ENCODE peak calls at places on chromosomes 7 and 10, in seven cellular contexts. R is ovary; P is HCT116; W is Panc1; D is tibial nerve; Y is keratinocyte; H is CD8-positive, alpha-beta T cell. X is an unnamed sample.

GRCh38 chr7:112422842-112423496 is 27.3 kb upstream of the IFRD1 start:
- DNase-seq in H (no peak), R (peak), W (no peak), Y (peak), P (peak), D (peak), X (peak)

GRCh38 chr10:78977761-78978305 is 90.9 kb upstream of the ZMIZ1 start:
- DNase-seq in W (no peak), H (no peak), P (no peak), Y (no peak), R (peak), D (peak), X (no peak)

GRCh38 chr7:92698237-92698841 is 108.1 kb upstream of the FAM133B start:
- DNase-seq in Y (no peak), P (peak), D (peak), H (no peak), R (peak), W (peak), X (peak)

GRCh38 chr10:122152544-122152943 is 118.6 kb upstream of the BTBD16 start:
- DNase-seq in H (no peak), Y (no peak), P (no peak), D (peak), R (no peak), W (no peak), X (no peak)

GRCh38 chr10:16436758-16437539 is at the start of gene PTER:
- DNase-seq in Y (peak), H (peak), D (peak), W (peak), P (peak), R (peak), X (peak)

GRCh38 chr7:4835398-4836205 is 26.2 kb downstream of the PAPOLB start:
- DNase-seq in H (no peak), D (no peak), W (no peak), P (no peak), R (no peak), Y (no peak), X (no peak)

GRCh38 chr10:119495061-119495505 is 47.4 kb downstream of the RGS10 start:
- DNase-seq in P (no peak), Y (no peak), W (no peak), D (no peak), R (no peak), H (no peak), X (no peak)

GRCh38 chr10:3889961-3890522 is 105.0 kb upstream of the KLF6 start:
- DNase-seq in W (no peak), H (no peak), R (no peak), D (no peak), Y (no peak), P (peak), X (no peak)

GRCh38 chr7:47833211-47833610 is 115.1 kb downstream of the PKD1L1 start:
- DNase-seq in W (no peak), D (no peak), P (no peak), Y (no peak), H (no peak), R (no peak), X (no peak)

GRCh38 chr10:133279961-133280283 is 3.3 kb upstream of the ADAM8 start:
- DNase-seq in D (no peak), P (no peak), H (no peak), R (no peak), W (no peak), Y (no peak), X (no peak)

GRCh38 chr10:116186273-116186672 is 86.7 kb downstream of the GFRA1 start:
- DNase-seq in D (no peak), Y (no peak), W (no peak), H (no peak), R (no peak), P (no peak), X (no peak)

GRCh38 chr7:5286933-5287332 is 4.2 kb downstream of the SLC29A4 start:
- DNase-seq in P (no peak), H (no peak), W (no peak), R (no peak), Y (no peak), D (no peak), X (no peak)

GRCh38 chr10:95291634-95292039 is 834 bp upstream of the PDLIM1 start:
- DNase-seq in D (no peak), H (no peak), Y (no peak), P (no peak), W (no peak), R (no peak), X (no peak)

GRCh38 chr7:114864278-114864677 is 57.6 kb upstream of the MDFIC start:
- DNase-seq in P (no peak), D (no peak), H (no peak), W (no peak), Y (no peak), R (no peak), X (no peak)

GRCh38 chr7:52586704-52587103 is 448.7 kb upstream of the POM121L12 start:
- DNase-seq in H (no peak), D (no peak), Y (no peak), R (no peak), W (no peak), P (no peak), X (no peak)

GRCh38 chr7:14598978-14599377 is 303.6 kb downstream of the DGKB start:
- DNase-seq in P (no peak), R (no peak), H (no peak), D (no peak), Y (no peak), W (no peak), X (no peak)

GRCh38 chr10:101840741-101841453 is 2.7 kb downstream of the KCNIP2 start:
- DNase-seq in P (peak), W (no peak), Y (no peak), H (peak), R (peak), D (peak), X (peak)

GRCh38 chr10:101845903-101846302 is 2.3 kb upstream of the KCNIP2 start:
- DNase-seq in Y (no peak), R (no peak), P (no peak), W (no peak), H (no peak), D (no peak), X (no peak)

GRCh38 chr10:101841826-101842225 is 1.8 kb downstream of the KCNIP2 start:
- DNase-seq in D (no peak), P (no peak), R (no peak), H (no peak), W (no peak), Y (no peak), X (peak)

GRCh38 chr10:101840102-101840684 is 3.4 kb downstream of the KCNIP2 start:
- DNase-seq in P (no peak), Y (no peak), D (no peak), H (no peak), W (no peak), R (no peak), X (no peak)

DNA sequence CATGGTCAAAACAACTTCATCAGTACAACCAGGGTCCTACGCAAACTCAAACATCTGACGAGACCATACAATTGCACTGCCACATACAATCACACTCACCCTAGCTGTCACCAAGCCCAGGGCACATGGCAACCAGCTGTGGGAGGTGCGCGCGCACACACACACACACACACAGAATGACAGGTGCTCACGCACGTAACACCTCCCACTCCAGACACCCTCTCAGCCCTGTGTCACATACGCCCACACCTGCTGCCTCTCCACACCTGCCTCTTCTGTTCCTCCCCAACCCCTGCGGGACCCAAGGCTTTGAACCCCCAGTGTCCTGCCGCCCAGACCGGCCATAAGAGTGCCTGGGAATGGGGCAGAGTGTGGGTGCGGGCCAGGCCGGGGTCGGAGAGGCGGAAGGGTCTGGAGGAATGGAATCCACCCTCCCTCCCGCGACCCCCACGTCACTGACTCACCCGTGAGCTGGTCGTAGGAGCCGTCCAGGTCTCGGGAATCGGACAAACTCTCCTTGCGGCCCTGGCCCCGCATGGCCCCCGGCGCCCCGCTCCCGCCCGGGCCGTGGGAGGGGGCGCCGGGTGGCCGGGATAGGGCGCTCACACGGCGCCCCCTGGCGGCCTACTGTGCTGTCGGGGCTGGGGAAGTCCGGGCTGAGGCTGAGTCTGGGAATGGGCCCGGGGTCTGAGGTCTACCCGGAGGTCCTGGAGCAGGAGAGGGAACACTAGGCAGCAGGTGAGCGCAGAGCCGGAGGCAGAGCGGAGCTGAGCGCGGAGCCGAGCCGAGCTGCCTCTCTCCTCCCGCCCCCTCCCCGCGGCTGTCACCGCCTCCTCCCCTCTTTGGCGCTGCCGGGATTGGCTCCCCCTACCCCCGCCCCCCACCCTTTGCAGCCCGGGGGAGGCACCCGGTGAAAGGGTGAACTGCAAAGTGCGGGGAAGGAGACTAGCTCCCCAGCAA is at the start of gene KCNIP2:
- DNase-seq in R (no peak), D (no peak), Y (no peak), W (no peak), H (peak), P (no peak), X (peak)
- TF ChIP-seq CTCF in R (no peak), D (peak), Y (peak), W (no peak), H (peak), P (no peak), X (peak)

GRCh38 chr7:41886906-41887311 is 184.0 kb upstream of the INHBA start:
- DNase-seq in D (peak), Y (no peak), H (no peak), R (peak), P (no peak), W (no peak), X (no peak)
- H3K4me3 ChIP-seq in D (no peak), Y (no peak), H (no peak), R (no peak), P (no peak), W (no peak), X (no peak)

GRCh38 chr7:55191926-55192692 is 173.0 kb upstream of the LANCL2 start:
- DNase-seq in R (no peak), P (no peak), Y (no peak), W (no peak), D (no peak), H (no peak), X (peak)
- TF ChIP-seq CTCF in R (no peak), P (no peak), Y (peak), W (no peak), D (no peak), H (no peak), X (peak)

GRCh38 chr10:124460144-124460543 is 1.5 kb upstream of the LHPP start:
- DNase-seq in P (no peak), R (no peak), Y (no peak), H (no peak), W (no peak), D (no peak), X (no peak)

GRCh38 chr10:124461642-124462347 is at the start of gene LHPP:
- DNase-seq in D (peak), Y (no peak), W (peak), P (peak), R (peak), H (peak), X (peak)

GRCh38 chr10:124465003-124465776 is 3.6 kb downstream of the LHPP start:
- DNase-seq in Y (no peak), H (no peak), R (no peak), W (no peak), P (no peak), D (no peak), X (no peak)

GRCh38 chr10:124464028-124464751 is 2.6 kb downstream of the LHPP start:
- DNase-seq in W (no peak), H (no peak), R (no peak), D (no peak), P (no peak), Y (no peak), X (no peak)

DNA sequence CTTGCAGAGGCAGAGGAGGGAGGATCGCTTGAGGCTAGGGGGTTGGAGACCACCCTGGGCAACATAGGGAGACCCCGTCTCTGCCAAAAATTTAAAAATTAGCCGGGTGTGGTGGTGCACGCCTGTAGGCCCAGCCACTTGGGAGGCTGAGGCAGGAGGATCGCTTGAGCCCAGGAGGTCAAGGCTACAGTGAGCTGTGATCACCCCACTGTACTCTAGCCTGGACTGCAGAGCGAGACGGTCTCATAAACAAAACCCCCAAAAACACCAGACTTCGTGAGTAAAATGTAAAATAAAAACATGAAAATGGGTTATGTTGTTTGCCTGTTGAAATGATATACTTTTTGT is 699 bp downstream of the LHPP start:
- DNase-seq in R (no peak), D (no peak), W (no peak), Y (no peak), H (no peak), P (no peak), X (no peak)
- H3K4me3 ChIP-seq in R (peak), D (peak), W (peak), Y (peak), H (peak), P (peak), X (peak)

DNA sequence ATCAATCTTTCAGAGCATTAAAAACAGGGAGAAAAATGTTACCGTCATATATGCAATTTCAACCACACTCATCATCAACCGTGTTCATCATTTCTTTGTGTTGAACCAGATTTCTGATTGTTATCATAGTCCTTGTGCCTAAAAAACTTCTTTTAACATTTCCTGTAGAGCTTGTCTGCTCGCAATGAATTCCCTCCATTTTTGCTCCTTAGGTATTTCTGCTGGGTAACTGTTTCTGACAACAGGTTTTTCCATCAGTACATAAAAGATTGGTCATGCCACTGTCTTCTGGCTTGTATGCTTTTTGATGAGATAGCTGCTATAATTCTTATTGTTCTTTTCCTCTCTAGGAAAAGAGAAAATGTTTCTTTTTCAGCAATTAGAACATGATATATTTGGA is 8.6 kb upstream of the RBM33 start:
- DNase-seq in W (no peak), H (no peak), R (no peak), Y (no peak), P (no peak), D (no peak), X (no peak)
- TF ChIP-seq CTCF in W (no peak), H (no peak), R (no peak), Y (no peak), P (no peak), D (no peak), X (no peak)

X was measured in BE2C.